ENCODE peak calls at places on chromosome 19, in eight cellular contexts. U, A, T, O, G, S, I and V are unnamed samples.

GRCh38 chr19:48905664-48906063 is 5.6 kb downstream of the NUCB1 start:
- DNase-seq in T (no peak), I (no peak), A (no peak), O (no peak), G (no peak), U (no peak), S (no peak), V (no peak)

GRCh38 chr19:7799640-7800355 is 30.2 kb upstream of the EVI5L start:
- DNase-seq in O (peak; percentile 53), I (peak; percentile 28), U (peak; percentile 72), T (peak; percentile 54), S (peak; percentile 43), G (peak; percentile 39), A (peak; percentile 54), V (peak; percentile 87)

GRCh38 chr19:44748426-44749254 is at the start of gene BCL3:
- DNase-seq in G (no peak), I (no peak), O (no peak), A (peak; percentile 75), U (peak; percentile 91), S (peak; percentile 33), T (peak; percentile 35), V (peak; percentile 66)

GRCh38 chr19:44753932-44754742 is 5.6 kb downstream of the BCL3 start:
- DNase-seq in U (peak; percentile 92), I (peak; percentile 69), S (no peak), G (peak; percentile 75), A (peak; percentile 69), O (peak; percentile 88), T (peak; percentile 70), V (peak; percentile 87)

GRCh38 chr19:5539431-5539833 is 28.3 kb downstream of the TINCR start:
- DNase-seq in T (no peak), A (no peak), G (no peak), O (no peak), U (no peak), I (no peak), S (peak; percentile 17), V (peak; percentile 80)

GRCh38 chr19:1069009-1069779 is 2.2 kb downstream of the ARHGAP45 start:
- DNase-seq in U (peak; percentile 61), I (no peak), A (peak; percentile 69), T (no peak), O (no peak), G (peak; percentile 91), S (peak; percentile 16), V (no peak)

GRCh38 chr19:31260171-31260933 is 88.9 kb downstream of the TSHZ3 start:
- DNase-seq in O (no peak), T (no peak), I (no peak), U (no peak), A (no peak), S (no peak), G (no peak), V (no peak)

GRCh38 chr19:49210108-49210900 is 52.7 kb downstream of the TRPM4 start:
- DNase-seq in U (peak; percentile 56), I (no peak), G (no peak), S (no peak), T (peak; percentile 12), O (no peak), A (peak; percentile 60), V (peak; percentile 99)

GRCh38 chr19:4374451-4375163 is 25.7 kb downstream of the SH3GL1 start:
- DNase-seq in A (no peak), G (peak; percentile 55), U (no peak), I (peak; percentile 58), S (no peak), O (peak; percentile 49), T (no peak), V (peak; percentile 76)

GRCh38 chr19:16366433-16367268 is 42.0 kb downstream of the KLF2 start:
- DNase-seq in U (no peak), G (peak; percentile 75), T (peak; percentile 56), A (peak; percentile 56), S (peak; percentile 19), O (no peak), I (no peak), V (no peak)

GRCh38 chr19:45822716-45823115 is 7.6 kb upstream of the RSPH6A start:
- DNase-seq in O (no peak), S (no peak), U (no peak), T (no peak), I (no peak), G (no peak), A (no peak), V (no peak)

GRCh38 chr19:19540707-19541515 is 2.8 kb downstream of the CILP2 start:
- DNase-seq in T (peak; percentile 65), G (no peak), O (peak; percentile 47), S (no peak), I (no peak), A (peak; percentile 90), U (peak; percentile 87), V (peak; percentile 97)

GRCh38 chr19:28519950-28520861 is 692.7 kb downstream of the UQCRFS1 start:
- DNase-seq in G (no peak), T (no peak), S (no peak), O (no peak), I (peak; percentile 13), A (no peak), U (no peak), V (no peak)

GRCh38 chr19:53808710-53809125 is 15.4 kb downstream of the NLRP12 start:
- DNase-seq in A (no peak), T (no peak), U (no peak), G (no peak), O (no peak), I (peak; percentile 6), S (no peak), V (peak; percentile 71)

GRCh38 chr19:39514840-39515550 is at the start of gene SELENOV:
- DNase-seq in U (peak; percentile 29), G (no peak), A (no peak), T (no peak), O (no peak), I (no peak), S (no peak), V (peak; percentile 92)

GRCh38 chr19:47124937-47125668 is 5.5 kb upstream of the SAE1 start:
- DNase-seq in A (peak; percentile 62), O (no peak), S (no peak), U (no peak), I (no peak), G (peak; percentile 14), T (no peak), V (peak; percentile 76)

GRCh38 chr19:14472202-14472961 is 2.8 kb downstream of the PTGER1 start:
- DNase-seq in A (peak; percentile 91), G (peak; percentile 41), U (peak; percentile 89), O (peak; percentile 73), T (peak; percentile 83), I (no peak), S (peak; percentile 53), V (peak; percentile 95)

GRCh38 chr19:10402441-10403038 is 802 bp downstream of the CDC37 start:
- DNase-seq in T (no peak), A (no peak), S (no peak), O (no peak), G (no peak), U (no peak), I (no peak), V (peak; percentile 75)

GRCh38 chr19:6239871-6240676 is 39.7 kb downstream of the MLLT1 start:
- DNase-seq in O (no peak), T (no peak), I (no peak), S (no peak), U (no peak), G (no peak), A (no peak), V (no peak)

GRCh38 chr19:42480335-42481095 is 37.8 kb upstream of the CXCL17 start:
- DNase-seq in G (peak; percentile 53), I (no peak), A (no peak), U (no peak), S (no peak), O (no peak), T (peak; percentile 17), V (peak; percentile 40)

GRCh38 chr19:41792513-41793413 is 3.6 kb upstream of the CEACAM3 start:
- DNase-seq in U (peak; percentile 69), S (no peak), I (no peak), A (peak; percentile 69), G (peak; percentile 10), T (peak; percentile 13), O (no peak), V (peak; percentile 85)

GRCh38 chr19:3982701-3983541 is 2.3 kb downstream of the EEF2 start:
- DNase-seq in O (no peak), A (no peak), T (no peak), U (no peak), S (no peak), I (no peak), G (no peak), V (peak; percentile 61)